ENCODE peak calls at places on chromosome 18, in six cellular contexts. T is mammary epithelial cell, W is IMR-90, Q is HCT116, R is K562, C is SK-N-SH. D is an unnamed sample.

GRCh38 chr18:48934708-48935432 is 15.9 kb downstream of the SMAD7 start:
- DNase-seq in T (no peak), W (no peak), Q (no peak), R (no peak), C (no peak), D (no peak)

GRCh38 chr18:7953085-7953958 is 386.2 kb downstream of the PTPRM start:
- DNase-seq in T (no peak), W (no peak), Q (no peak), R (no peak), C (no peak), D (no peak)

GRCh38 chr18:43571078-43571689 is 293.9 kb upstream of the SYT4 start:
- DNase-seq in T (peak), W (peak), Q (no peak), R (peak), C (peak), D (peak)

GRCh38 chr18:64134044-64134757 is 14.7 kb downstream of the LINC00305 start:
- DNase-seq in T (no peak), W (no peak), Q (no peak), R (no peak), C (no peak), D (peak)

GRCh38 chr18:33923980-33924379 is 300.7 kb downstream of the NOL4 start:
- DNase-seq in T (no peak), W (no peak), Q (no peak), R (no peak), C (peak), D (no peak)

GRCh38 chr18:7062844-7063243 is 54.8 kb downstream of the LAMA1 start:
- DNase-seq in T (no peak), W (no peak), Q (no peak), R (no peak), C (no peak), D (no peak)

GRCh38 chr18:13216732-13217465 is 1.7 kb upstream of the LDLRAD4 start:
- DNase-seq in T (no peak), W (no peak), Q (no peak), R (peak), C (peak), D (peak)

GRCh38 chr18:74182335-74182734 is 34.0 kb downstream of the TIMM21 start:
- DNase-seq in T (no peak), W (no peak), Q (no peak), R (no peak), C (no peak), D (no peak)

GRCh38 chr18:4869101-4869500 is 328.0 kb downstream of the AKAIN1 start:
- DNase-seq in T (no peak), W (no peak), Q (no peak), R (no peak), C (no peak), D (no peak)

GRCh38 chr18:58669731-58670379 is 1.4 kb upstream of the MALT1 start:
- DNase-seq in T (peak), W (peak), Q (peak), R (no peak), C (no peak), D (no peak)

DNA sequence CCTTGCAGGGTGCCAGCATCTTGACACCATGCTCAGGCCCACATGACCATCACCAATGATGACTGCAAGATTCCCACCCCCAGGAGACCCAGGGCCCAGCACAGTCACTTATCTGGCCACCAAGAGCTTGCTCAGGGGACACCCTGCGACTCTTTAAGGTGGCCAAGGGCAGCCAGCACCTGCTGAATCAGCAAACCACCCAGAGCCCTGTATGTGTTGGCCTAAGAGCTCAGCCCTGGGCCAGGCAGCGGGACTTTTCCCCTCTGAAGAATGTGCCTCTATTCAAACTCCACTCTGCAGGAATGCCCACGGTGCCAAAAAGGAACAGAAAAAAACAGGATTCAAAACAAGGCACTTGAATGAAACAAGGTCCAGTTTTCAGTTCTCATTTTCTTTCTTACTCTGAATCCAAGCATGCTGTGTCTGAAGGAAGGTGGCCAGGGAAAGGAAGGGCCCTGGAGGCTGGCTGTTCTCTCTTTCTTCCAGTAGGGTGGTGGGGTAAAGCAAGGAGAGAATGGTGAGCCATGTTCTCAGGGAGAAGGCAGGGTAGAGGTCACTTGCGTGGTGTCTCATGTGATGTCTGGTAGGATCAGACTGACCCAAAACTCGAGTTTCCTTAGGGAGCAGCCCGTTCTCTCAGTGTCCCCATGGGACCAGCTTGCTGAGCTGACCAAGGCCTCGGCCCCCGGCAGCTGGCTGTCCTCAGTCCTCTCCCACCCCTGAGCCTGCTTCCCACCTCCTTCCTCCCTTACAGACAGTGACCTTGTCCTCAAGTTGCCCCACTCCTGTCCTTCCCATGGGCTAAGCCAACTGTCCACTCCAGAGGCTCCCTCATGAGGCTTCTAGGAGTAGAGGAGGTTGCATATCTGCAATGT is 150.0 kb downstream of the RNF152 start:
- DNase-seq in T (no peak), W (no peak), Q (no peak), R (no peak), C (no peak), D (no peak)
- H2AFZ ChIP-seq in T (no peak), W (no peak), Q (no peak), R (no peak), C (no peak), D (no peak)

DNA sequence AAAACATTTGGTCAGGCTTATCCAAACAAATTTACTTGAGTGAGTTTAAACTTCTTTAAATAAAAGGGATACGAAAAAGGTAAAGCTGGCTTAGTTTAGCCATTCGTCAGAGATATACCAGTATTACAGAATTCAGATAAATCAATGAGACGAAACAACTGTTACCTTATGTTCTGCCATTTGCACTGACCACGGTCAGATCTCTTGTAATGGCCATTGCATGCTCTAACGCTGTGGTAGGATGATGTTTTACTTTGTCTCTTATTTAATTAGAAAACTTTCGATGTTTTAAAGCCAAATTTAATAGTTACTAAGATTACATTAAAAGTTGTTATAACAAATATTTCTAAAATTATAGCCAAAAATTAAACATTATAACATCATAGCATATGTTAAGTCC is 1.5 kb downstream of the C18orf54 start:
- DNase-seq in T (no peak), W (peak), Q (no peak), R (no peak), C (no peak), D (peak)
- H3K9ac ChIP-seq in T (no peak), W (peak), Q (no peak), R (no peak), C (peak), D (peak)

GRCh38 chr18:29185801-29186200 is 1008.9 kb upstream of the CDH2 start:
- DNase-seq in T (no peak), W (no peak), Q (no peak), R (no peak), C (no peak), D (no peak)
- H2AFZ ChIP-seq in T (no peak), W (no peak), Q (no peak), R (no peak), C (no peak), D (no peak)

GRCh38 chr18:40367576-40367975 is 1587.5 kb upstream of the PIK3C3 start:
- DNase-seq in T (no peak), W (no peak), Q (no peak), R (no peak), C (no peak), D (peak)

GRCh38 chr18:40366521-40366920 is 1588.5 kb upstream of the PIK3C3 start:
- DNase-seq in T (no peak), W (no peak), Q (no peak), R (no peak), C (no peak), D (no peak)

DNA sequence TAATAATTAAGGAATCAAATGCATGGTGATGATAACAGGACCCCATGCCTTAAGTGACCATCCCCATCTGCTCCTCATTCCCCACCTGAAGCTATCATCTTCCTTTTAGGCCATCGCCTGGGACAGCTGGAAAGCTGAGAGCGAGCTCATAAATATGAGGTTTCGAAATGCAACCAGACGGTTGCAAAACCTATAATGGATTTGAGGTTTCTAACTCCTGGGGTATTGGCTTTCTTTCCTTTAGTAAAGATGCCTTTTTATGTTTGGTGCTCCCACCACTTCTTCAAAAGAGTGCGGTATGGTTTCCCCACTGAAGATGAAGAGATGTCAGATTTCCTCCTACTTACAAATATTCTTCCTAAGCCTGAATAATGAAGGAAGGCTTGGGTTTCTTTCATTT is 1589.5 kb upstream of the PIK3C3 start:
- DNase-seq in T (no peak), W (no peak), Q (no peak), R (no peak), C (no peak), D (no peak)
- H3K9ac ChIP-seq in T (no peak), W (no peak), Q (no peak), R (no peak), C (no peak), D (no peak)

DNA sequence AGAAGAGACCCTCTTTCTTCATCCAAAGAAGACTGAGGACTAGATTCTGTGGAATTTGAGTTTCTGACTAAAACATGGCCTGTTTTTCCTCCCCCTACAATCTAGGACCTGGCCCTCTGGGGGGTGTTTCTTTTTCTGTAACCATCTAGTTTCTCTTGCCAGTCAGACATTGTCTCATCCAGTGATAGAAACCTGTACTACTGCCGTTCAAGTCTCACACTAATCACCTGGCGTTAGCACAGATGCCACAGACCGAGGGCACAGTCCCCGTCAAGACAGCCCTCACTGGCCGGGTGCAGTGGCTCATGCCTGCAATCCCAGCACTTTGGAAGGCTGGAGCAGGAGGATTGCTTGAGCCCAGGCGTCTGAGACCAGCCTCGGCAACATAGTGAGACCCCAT is 126.9 kb upstream of the NDUFV2 start:
- DNase-seq in T (no peak), W (no peak), Q (no peak), R (no peak), C (no peak), D (no peak)
- H2AFZ ChIP-seq in T (no peak), W (no peak), Q (no peak), R (peak), C (no peak), D (no peak)

GRCh38 chr18:22839488-22839930 is 93.6 kb upstream of the RBBP8 start:
- DNase-seq in T (no peak), W (no peak), Q (no peak), R (no peak), C (no peak), D (no peak)
- H3K9ac ChIP-seq in T (peak), W (no peak), Q (no peak), R (no peak), C (no peak), D (no peak)

DNA sequence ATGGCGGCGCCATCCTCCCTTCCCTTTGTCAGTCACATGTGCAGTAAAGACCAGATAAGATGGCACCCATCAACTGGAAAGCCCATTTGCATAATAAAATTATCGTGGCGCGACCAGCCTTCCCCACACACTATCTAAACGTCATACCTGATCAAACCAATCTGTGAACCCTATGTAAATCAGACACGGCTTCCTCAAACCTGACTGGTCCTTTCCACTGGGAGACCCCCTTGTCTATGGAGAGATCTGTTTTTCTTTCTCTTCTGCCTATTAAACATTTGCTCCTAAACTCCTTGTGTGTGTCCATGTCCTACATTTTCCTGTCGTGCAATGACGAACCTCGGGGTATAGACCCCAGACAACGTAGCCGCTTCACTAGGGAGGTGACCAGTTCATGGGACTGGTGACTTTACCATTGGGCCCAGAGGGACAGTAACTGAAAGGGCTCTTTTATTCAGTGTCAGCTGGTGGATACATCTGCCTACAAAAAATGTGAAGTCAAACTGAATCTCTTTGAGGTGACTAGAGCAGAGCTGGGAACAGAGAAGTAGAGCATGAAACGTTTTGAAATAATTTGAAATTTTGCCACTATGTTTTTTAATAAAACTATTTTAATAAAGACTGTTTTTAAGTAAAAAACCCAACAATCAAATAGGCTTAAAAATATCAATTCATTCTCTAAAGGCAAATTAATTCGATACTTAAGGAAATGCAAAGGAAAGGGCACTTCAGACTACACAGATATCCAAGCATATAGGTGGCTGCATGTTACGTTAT is 87.5 kb downstream of the SOCS6 start:
- DNase-seq in T (no peak), W (no peak), Q (no peak), R (no peak), C (no peak), D (no peak)
- H2AFZ ChIP-seq in T (no peak), W (no peak), Q (peak), R (peak), C (no peak), D (no peak)

GRCh38 chr18:46939337-46939963 is 22.0 kb downstream of the KATNAL2 start:
- DNase-seq in T (peak), W (peak), Q (no peak), R (no peak), C (no peak), D (no peak)
- H3K9ac ChIP-seq in T (no peak), W (no peak), Q (no peak), R (no peak), C (no peak), D (no peak)

DNA sequence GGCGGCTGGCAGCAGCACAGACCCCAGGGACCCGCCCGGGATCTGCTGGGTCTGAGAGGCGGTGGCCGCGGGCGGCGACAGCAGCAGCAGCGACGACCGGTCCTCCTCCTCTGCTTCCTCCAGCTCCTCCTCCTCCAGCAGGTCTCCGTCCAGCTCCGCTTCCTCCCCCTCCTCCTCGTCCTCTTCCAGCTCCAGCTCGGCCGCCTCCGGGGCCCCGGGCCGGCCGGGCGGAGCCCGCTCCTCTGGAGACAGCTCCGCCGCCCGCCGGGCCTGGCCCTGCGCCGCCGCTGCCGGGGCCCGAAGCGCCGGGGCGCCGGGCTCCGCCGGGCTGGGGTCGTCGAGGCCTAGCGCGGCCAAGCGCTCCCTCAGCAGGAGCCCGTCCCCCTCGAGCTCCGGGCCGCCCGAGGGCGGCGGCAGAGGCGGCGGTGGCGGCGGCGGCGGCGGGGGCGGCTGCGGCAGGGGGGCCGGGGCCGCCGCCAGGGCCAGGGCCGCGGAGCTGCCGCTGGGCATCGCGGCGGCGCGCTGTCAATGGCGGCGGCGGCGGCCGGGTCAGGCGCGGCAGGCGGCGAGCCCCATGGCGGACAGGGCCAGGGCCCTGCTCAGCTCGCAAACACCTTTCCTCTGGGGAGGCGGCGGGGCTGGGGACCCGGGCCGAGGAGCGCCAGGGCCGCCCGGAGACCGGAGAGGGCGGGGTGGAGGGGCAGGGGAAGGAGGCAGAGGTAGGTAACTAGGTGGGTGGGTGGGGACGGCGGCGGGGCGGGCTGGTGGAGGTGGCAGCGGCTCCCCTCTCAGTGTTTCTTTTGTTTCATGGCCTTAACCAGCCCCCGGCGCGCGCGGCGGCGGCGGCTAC is 445 bp downstream of the MEX3C start:
- DNase-seq in T (peak), W (peak), Q (no peak), R (peak), C (peak), D (peak)
- H2AFZ ChIP-seq in T (peak), W (peak), Q (no peak), R (peak), C (no peak), D (no peak)

DNA sequence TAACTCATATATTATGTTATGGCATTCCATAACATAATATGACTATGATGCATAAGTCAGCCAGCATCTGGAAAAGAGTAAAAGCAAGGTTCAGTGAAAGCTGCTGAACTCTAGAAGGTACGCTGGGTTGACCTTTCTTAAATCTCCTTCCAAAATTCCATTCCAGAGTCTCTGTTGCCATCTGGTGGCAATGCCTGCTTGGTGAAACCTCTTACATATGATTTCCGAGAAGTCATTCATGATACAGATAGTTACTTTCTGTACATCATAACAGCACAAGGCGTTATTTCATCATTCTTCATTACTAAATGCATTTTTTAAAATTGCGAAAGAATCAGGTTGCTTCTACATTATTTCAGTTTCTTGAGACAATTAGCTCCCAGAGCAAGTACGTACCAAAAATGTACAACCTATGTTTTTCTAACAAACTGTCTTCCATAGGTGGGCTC is 7.0 kb upstream of the EPG5 start:
- DNase-seq in T (peak), W (peak), Q (peak), R (peak), C (peak), D (peak)
- H3K9ac ChIP-seq in T (no peak), W (no peak), Q (no peak), R (no peak), C (no peak), D (no peak)